ENCODE peak calls at places on chromosome 21, in ten cellular contexts. O is left colon; L is neural progenitor cell; G is RKO; N is NCI-H510A treated with DMSO at 0.1 percent for 48 hours; Z is ovary; H is NCI-H1092; D is hypothalamus; C is DMS79 treated with DMSO at 0.1 percent for 48 hours; V is activated T-cell treated with anti-CD3 and anti-CD28 coated beads, Interleukin-2, amount 50 U/mL, for 72 hours. X is an unnamed sample.

GRCh38 chr21:34807146-34807880 is 138.5 kb downstream of the CLIC6 start:
- DNase-seq in H (no peak), N (no peak), V (peak), G (peak), O (no peak), Z (no peak), C (no peak), L (no peak), D (no peak), X (peak)

GRCh38 chr21:35373998-35374397 is 324.9 kb upstream of the RUNX1 start:
- DNase-seq in C (no peak), Z (no peak), G (no peak), L (no peak), O (no peak), V (no peak), H (no peak), N (no peak), D (no peak), X (no peak)

GRCh38 chr21:33078907-33079582 is 9.1 kb downstream of the OLIG1 start:
- DNase-seq in L (no peak), C (no peak), G (peak), V (peak), D (peak), O (no peak), Z (no peak), N (peak), H (no peak), X (peak)

GRCh38 chr21:39016740-39017315 is 166.4 kb downstream of the PSMG1 start:
- DNase-seq in N (no peak), O (no peak), C (no peak), D (peak), V (no peak), G (no peak), Z (no peak), L (no peak), H (no peak), X (no peak)

GRCh38 chr21:43207043-43207315 is 38.2 kb downstream of the CRYAA start:
- DNase-seq in D (no peak), O (no peak), V (no peak), N (no peak), L (no peak), C (no peak), G (no peak), H (no peak), Z (no peak), X (no peak)

GRCh38 chr21:39185157-39185556 is 1.9 kb upstream of the PSMG1 start:
- DNase-seq in L (no peak), V (no peak), N (no peak), C (no peak), D (no peak), Z (no peak), O (no peak), H (no peak), G (no peak), X (no peak)

GRCh38 chr21:29231781-29232548 is 66.8 kb upstream of the BACH1 start:
- DNase-seq in L (no peak), O (no peak), N (no peak), H (no peak), D (no peak), V (peak), G (no peak), Z (no peak), C (no peak), X (no peak)

GRCh38 chr21:42395910-42396625 is at the start of gene TMPRSS3:
- DNase-seq in N (no peak), O (peak), G (no peak), Z (no peak), L (no peak), C (no peak), D (no peak), V (no peak), H (no peak), X (peak)

GRCh38 chr21:41601573-41602371 is 93.8 kb upstream of the TMPRSS2 start:
- DNase-seq in N (no peak), L (no peak), G (no peak), O (peak), V (no peak), H (no peak), Z (no peak), C (peak), D (no peak), X (no peak)

GRCh38 chr21:40179167-40179566 is 311.9 kb downstream of the PCP4 start:
- DNase-seq in D (no peak), N (no peak), C (no peak), Z (no peak), O (no peak), G (no peak), V (no peak), L (no peak), H (no peak), X (no peak)

GRCh38 chr21:36422279-36423098 is 37.3 kb downstream of the CHAF1B start:
- DNase-seq in G (peak), H (no peak), V (peak), Z (no peak), O (peak), D (no peak), C (peak), N (peak), L (peak), X (peak)

GRCh38 chr21:29189358-29189757 is 58.9 kb downstream of the MAP3K7CL start:
- DNase-seq in Z (no peak), H (no peak), L (no peak), O (no peak), V (no peak), D (no peak), G (no peak), C (no peak), N (no peak), X (no peak)

GRCh38 chr21:42609806-42610205 is 43.6 kb upstream of the PDE9A start:
- DNase-seq in H (no peak), G (peak), O (no peak), C (no peak), V (peak), N (no peak), Z (no peak), D (no peak), L (no peak), X (no peak)

GRCh38 chr21:16597768-16598167 is 868.0 kb downstream of the USP25 start:
- DNase-seq in V (no peak), H (no peak), N (no peak), Z (no peak), O (no peak), C (no peak), L (no peak), G (no peak), D (no peak), X (no peak)

GRCh38 chr21:39637197-39637970 is 24.6 kb downstream of the B3GALT5 start:
- DNase-seq in G (no peak), O (peak), C (peak), Z (no peak), H (peak), N (peak), L (peak), D (no peak), V (no peak), X (no peak)

GRCh38 chr21:33075128-33075527 is 5.2 kb downstream of the OLIG1 start:
- DNase-seq in H (no peak), G (no peak), O (no peak), D (peak), N (no peak), Z (no peak), C (no peak), L (peak), V (no peak), X (no peak)

GRCh38 chr21:43318841-43319781 is 107.8 kb downstream of the SIK1 start:
- DNase-seq in Z (no peak), L (no peak), O (no peak), N (peak), C (peak), H (peak), D (no peak), G (no peak), V (no peak), X (peak)

GRCh38 chr21:19489930-19490329 is 1086.3 kb upstream of the TMPRSS15 start:
- DNase-seq in N (no peak), O (no peak), L (no peak), G (no peak), H (no peak), D (no peak), C (no peak), Z (no peak), V (no peak), X (no peak)

GRCh38 chr21:24716306-24716918 is 890.9 kb downstream of the MRPL39 start:
- DNase-seq in H (no peak), N (no peak), C (no peak), Z (no peak), L (no peak), V (no peak), O (no peak), G (no peak), D (no peak), X (no peak)

GRCh38 chr21:31030367-31031106 is 7.7 kb downstream of the KRTAP19-8 start:
- DNase-seq in V (no peak), L (no peak), Z (no peak), O (no peak), N (no peak), C (no peak), G (no peak), H (no peak), D (no peak), X (no peak)

GRCh38 chr21:39258207-39258606 is 55.2 kb downstream of the BRWD1 start:
- DNase-seq in D (no peak), L (no peak), H (no peak), V (no peak), C (no peak), G (no peak), O (no peak), Z (no peak), N (peak), X (no peak)

GRCh38 chr21:34345892-34346291 is 17.9 kb upstream of the KCNE2 start:
- DNase-seq in N (no peak), H (no peak), L (no peak), V (no peak), O (no peak), C (no peak), G (no peak), D (no peak), Z (no peak), X (no peak)

GRCh38 chr21:32412162-32412997 is at the start of gene EVA1C:
- DNase-seq in C (peak), N (peak), V (peak), O (peak), G (peak), Z (peak), D (peak), H (no peak), L (peak), X (peak)

GRCh38 chr21:45889115-45889708 is 92.4 kb upstream of the COL6A1 start:
- DNase-seq in O (no peak), Z (no peak), C (no peak), D (no peak), L (no peak), H (peak), N (no peak), V (no peak), G (no peak), X (no peak)

GRCh38 chr21:18495553-18495952 is 92.0 kb upstream of the TMPRSS15 start:
- DNase-seq in C (no peak), N (no peak), G (no peak), D (no peak), Z (no peak), H (no peak), V (no peak), L (no peak), O (no peak), X (no peak)

GRCh38 chr21:42845296-42845965 is 33.9 kb downstream of the WDR4 start:
- DNase-seq in Z (no peak), H (peak), O (peak), C (no peak), N (no peak), D (peak), V (no peak), L (no peak), G (no peak), X (no peak)

GRCh38 chr21:17673261-17674020 is 60.7 kb upstream of the BTG3 start:
- DNase-seq in V (no peak), G (no peak), D (no peak), H (no peak), C (no peak), O (no peak), N (no peak), Z (no peak), L (peak), X (peak)

GRCh38 chr21:33025471-33026298 is at the start of gene OLIG2:
- DNase-seq in L (peak), O (no peak), G (no peak), C (no peak), Z (no peak), D (peak), H (no peak), N (peak), V (no peak), X (no peak)

GRCh38 chr21:35190201-35190701 is 141.1 kb upstream of the RUNX1 start:
- DNase-seq in N (no peak), O (no peak), G (no peak), C (no peak), Z (no peak), L (no peak), V (no peak), D (no peak), H (no peak), X (peak)

GRCh38 chr21:40685121-40685630 is 161.8 kb downstream of the DSCAM start:
- DNase-seq in G (no peak), H (no peak), V (no peak), O (no peak), Z (no peak), C (no peak), D (no peak), L (no peak), N (no peak), X (no peak)

GRCh38 chr21:36949171-36950141 is 17.0 kb downstream of the HLCS start:
- DNase-seq in H (no peak), Z (no peak), G (no peak), V (no peak), O (no peak), N (no peak), D (no peak), L (no peak), C (no peak), X (peak)

GRCh38 chr21:46027855-46028493 is 46.4 kb downstream of the COL6A1 start:
- DNase-seq in Z (peak), L (no peak), H (no peak), N (no peak), D (no peak), G (no peak), O (no peak), V (no peak), C (no peak), X (no peak)

GRCh38 chr21:40054403-40054802 is 187.2 kb downstream of the PCP4 start:
- DNase-seq in O (peak), C (peak), V (no peak), G (no peak), L (no peak), N (peak), D (no peak), H (peak), Z (no peak), X (no peak)

GRCh38 chr21:46214478-46215340 is 13.9 kb downstream of the LSS start:
- DNase-seq in N (no peak), D (no peak), Z (peak), C (no peak), L (no peak), H (no peak), V (no peak), O (no peak), G (no peak), X (no peak)

GRCh38 chr21:31005019-31005418 is 33.3 kb downstream of the KRTAP19-8 start:
- DNase-seq in V (no peak), O (no peak), H (no peak), D (no peak), N (no peak), G (no peak), C (no peak), L (no peak), Z (no peak), X (no peak)

GRCh38 chr21:26686278-26686677 is 113.2 kb upstream of the CYYR1 start:
- DNase-seq in N (no peak), C (no peak), H (no peak), G (peak), V (no peak), D (no peak), L (no peak), O (no peak), Z (no peak), X (peak)

GRCh38 chr21:34022557-34023335 is 50.6 kb upstream of the MRPS6 start:
- DNase-seq in C (no peak), L (peak), D (no peak), G (peak), H (no peak), O (no peak), V (peak), N (peak), Z (no peak), X (no peak)

GRCh38 chr21:41071410-41071809 is 96.5 kb upstream of the BACE2 start:
- DNase-seq in D (no peak), L (peak), G (no peak), H (peak), C (no peak), N (no peak), O (no peak), V (no peak), Z (no peak), X (no peak)

GRCh38 chr21:25931791-25932190 is 197.0 kb downstream of the GABPA start:
- DNase-seq in G (no peak), L (no peak), H (no peak), C (no peak), N (no peak), D (no peak), O (no peak), V (no peak), Z (no peak), X (no peak)